ENCODE peak calls at places on chromosomes 1 and 21, in five cellular contexts. B is AG09319, T is H9, N is mesothelial cell of epicardium, S is omental fat pad. F is an unnamed sample.

GRCh38 chr1:246784621-246785535 is 60.7 kb downstream of the SCCPDH start:
- DNase-seq in T (no peak), S (no peak), B (no peak), N (no peak), F (no peak)

GRCh38 chr1:35452086-35452485 is 105.1 kb downstream of the KIAA0319L start:
- DNase-seq in S (no peak), N (no peak), B (peak; percentile 75), T (no peak), F (no peak)

GRCh38 chr1:171984850-171985485 is 143.7 kb downstream of the DNM3 start:
- DNase-seq in B (no peak), T (no peak), S (no peak), N (no peak), F (no peak)

GRCh38 chr1:161390559-161390858 is 22.8 kb upstream of the CFAP126 start:
- DNase-seq in S (no peak), B (no peak), T (no peak), N (no peak), F (no peak)

GRCh38 chr1:244406337-244406736 is 45.4 kb downstream of the ADSS2 start:
- DNase-seq in N (no peak), B (no peak), S (no peak), T (no peak), F (no peak)

GRCh38 chr1:112815376-112815775 is 100.2 kb upstream of the PPM1J start:
- DNase-seq in T (no peak), B (no peak), S (no peak), N (no peak), F (no peak)

GRCh38 chr1:193763313-193763712 is 576.9 kb upstream of the B3GALT2 start:
- DNase-seq in S (no peak), T (no peak), N (no peak), B (no peak), F (no peak)

GRCh38 chr1:34409689-34410229 is 233.1 kb downstream of the C1orf94 start:
- DNase-seq in T (no peak), B (no peak), N (no peak), S (no peak), F (no peak)

GRCh38 chr1:78839704-78840277 is 166.7 kb downstream of the ADGRL4 start:
- DNase-seq in T (no peak), N (no peak), S (no peak), B (no peak), F (no peak)

GRCh38 chr1:70295737-70296136 is 58.8 kb downstream of the ANKRD13C start:
- DNase-seq in N (no peak), T (no peak), S (no peak), B (no peak), F (no peak)

GRCh38 chr1:16189003-16189402 is 23.4 kb downstream of the ARHGEF19 start:
- DNase-seq in S (no peak), N (no peak), B (no peak), T (no peak), F (no peak)

GRCh38 chr1:226526801-226527595 is 21.6 kb upstream of the STUM start:
- DNase-seq in S (no peak), B (no peak), N (no peak), T (peak; percentile 85), F (no peak)

GRCh38 chr1:9143250-9143649 is 14.3 kb upstream of the GPR157 start:
- DNase-seq in S (no peak), B (no peak), T (no peak), N (no peak), F (no peak)

GRCh38 chr1:224317383-224318045 is 12.5 kb downstream of the NVL start:
- DNase-seq in N (no peak), B (no peak), T (no peak), S (no peak), F (no peak)

GRCh38 chr1:160544647-160545046 is 21.6 kb upstream of the SLAMF6 start:
- DNase-seq in S (no peak), N (no peak), T (no peak), B (no peak), F (no peak)

GRCh38 chr1:167791281-167792209 is 69.8 kb downstream of the MPZL1 start:
- DNase-seq in N (no peak), T (no peak), B (peak; percentile 97), S (peak; percentile 64), F (no peak)

GRCh38 chr1:51100264-51100880 is 1.7 kb upstream of the C1orf185 start:
- DNase-seq in B (no peak), N (no peak), S (no peak), T (no peak), F (no peak)

GRCh38 chr1:61618755-61619154 is 106.2 kb downstream of the TM2D1 start:
- DNase-seq in N (no peak), T (peak; percentile 44), B (no peak), S (no peak), F (no peak)

GRCh38 chr1:30407862-30408580 is 315.4 kb downstream of the MATN1 start:
- DNase-seq in N (no peak), B (no peak), S (no peak), T (peak; percentile 5), F (no peak)

GRCh38 chr21:30839304-30839703 is 9.7 kb upstream of the KRTAP7-1 start:
- DNase-seq in B (no peak), S (no peak), T (peak; percentile 73), N (no peak), F (no peak)

GRCh38 chr1:34770891-34771508 is 10.0 kb upstream of the GJB3 start:
- DNase-seq in T (no peak), S (no peak), B (no peak), N (no peak), F (no peak)

GRCh38 chr1:26239936-26240335 is 5.9 kb downstream of the CEP85 start:
- DNase-seq in T (no peak), N (no peak), B (no peak), S (no peak), F (no peak)

GRCh38 chr1:40862008-40862863 is at the start of gene CITED4:
- DNase-seq in T (peak; percentile 97), S (peak; percentile 93), N (peak; percentile 90), B (peak; percentile 74), F (peak; percentile 93)

GRCh38 chr1:66527688-66528087 is 6.3 kb upstream of the SGIP1 start:
- DNase-seq in N (no peak), T (no peak), B (no peak), S (no peak), F (no peak)

GRCh38 chr1:26786437-26787380 is 1.0 kb upstream of the PIGV start:
- DNase-seq in N (no peak), B (peak; percentile 68), S (no peak), T (peak; percentile 69), F (no peak)

GRCh38 chr21:16074950-16075489 is 345.2 kb downstream of the USP25 start:
- DNase-seq in T (no peak), B (no peak), S (no peak), N (no peak), F (no peak)

GRCh38 chr1:148388260-148389026 is 94.7 kb downstream of the PPIAL4G start:
- DNase-seq in S (peak; percentile 48), N (peak; percentile 58), T (peak; percentile 99), B (peak; percentile 47), F (peak; percentile 70)

GRCh38 chr1:200917291-200917817 is 22.7 kb downstream of the INAVA start:
- DNase-seq in N (no peak), T (no peak), S (no peak), B (no peak), F (no peak)

GRCh38 chr1:234234199-234234598 is 139.1 kb upstream of the COA6 start:
- DNase-seq in T (peak; percentile 23), N (no peak), S (no peak), B (no peak), F (no peak)

GRCh38 chr1:21779613-21780521 is 3.1 kb downstream of the USP48 start:
- DNase-seq in N (no peak), B (no peak), T (no peak), S (no peak), F (no peak)

GRCh38 chr1:156262461-156263287 is 14.8 kb upstream of the PAQR6 start:
- DNase-seq in N (no peak), B (peak; percentile 57), S (no peak), T (no peak), F (no peak)
- TF ChIP-seq CTCF in N (no peak), B (no peak), S (no peak), T (no peak), F (no peak)

GRCh38 chr1:18703041-18703621 is 72.5 kb downstream of the PAX7 start:
- DNase-seq in B (no peak), S (no peak), T (peak; percentile 80), N (no peak), F (no peak)
- TF ChIP-seq CTCF in B (no peak), S (no peak), T (peak; percentile 62), N (no peak), F (no peak)

DNA sequence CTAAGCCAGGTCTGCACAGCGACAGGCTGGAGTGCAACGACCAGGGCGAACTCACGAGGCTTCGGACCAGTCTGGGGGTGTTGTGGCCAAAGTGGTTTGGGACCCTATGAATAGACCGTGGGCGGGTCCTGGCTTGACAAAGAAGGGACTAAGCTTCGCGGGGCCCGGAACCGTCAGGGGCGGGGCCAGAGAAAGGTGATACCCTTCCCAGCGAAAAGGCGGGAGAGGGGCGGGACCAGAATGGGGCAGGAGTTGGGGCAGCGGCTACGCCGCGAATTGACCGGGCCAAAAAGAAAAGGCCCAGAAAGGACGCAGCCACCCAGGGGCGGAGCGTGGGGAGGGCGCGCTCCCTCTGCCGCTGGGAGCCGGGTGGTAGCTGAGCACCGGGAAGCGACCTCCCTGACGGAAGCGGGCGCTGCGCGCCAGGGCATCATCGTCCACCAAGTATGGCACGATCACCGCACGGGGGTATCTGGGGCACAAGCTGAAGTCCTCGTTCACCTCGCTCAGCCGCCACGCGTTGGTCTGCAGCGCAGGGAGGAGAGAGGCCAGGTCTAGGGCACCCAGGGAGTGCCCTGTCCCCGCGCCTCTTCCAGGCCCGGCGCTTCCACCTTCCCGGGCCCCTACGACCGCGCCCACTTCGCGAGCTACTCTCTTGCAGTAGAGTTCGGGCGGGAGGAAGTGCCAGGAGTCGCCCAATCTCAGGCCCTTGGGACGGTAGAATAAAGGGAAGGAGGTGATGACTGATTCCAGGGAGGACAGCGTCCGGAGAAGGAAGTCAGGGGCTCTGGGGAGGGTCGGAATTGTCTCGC is 6.7 kb upstream of the FAM167B start:
- DNase-seq in T (peak; percentile 97), S (peak; percentile 33), B (no peak), N (no peak), F (peak; percentile 68)
- TF ChIP-seq CTCF in T (peak; percentile 14), S (no peak), B (peak; percentile 34), N (no peak), F (no peak)

GRCh38 chr1:54274881-54275280 is 74.9 kb downstream of the MRPL37 start:
- DNase-seq in S (no peak), N (no peak), T (no peak), B (no peak), F (no peak)

GRCh38 chr1:54273837-54274192 is 73.8 kb downstream of the MRPL37 start:
- DNase-seq in T (peak; percentile 55), N (no peak), S (no peak), B (no peak), F (no peak)

GRCh38 chr1:54274448-54274847 is 74.5 kb downstream of the MRPL37 start:
- DNase-seq in T (no peak), N (no peak), S (no peak), B (no peak), F (no peak)

GRCh38 chr1:54276617-54277450 is 76.9 kb downstream of the MRPL37 start:
- DNase-seq in N (no peak), S (no peak), T (no peak), B (no peak), F (no peak)

GRCh38 chr1:54275349-54275748 is 75.4 kb downstream of the MRPL37 start:
- DNase-seq in N (no peak), T (no peak), S (no peak), B (peak; percentile 31), F (no peak)
- TF ChIP-seq CTCF in N (no peak), T (no peak), S (no peak), B (peak; percentile 57), F (no peak)

F was measured in activated B cell treated with CpG ODN at 0.5 μM for 24 hours.